ENCODE peak calls at places on chromosomes 1 and 21, in seven cellular contexts. U is SW480; R is activated T-helper 1 cell treated with anti-CD3 and anti-CD28 coated beads, Interleukin-2, amount 50 U/mL, for 16 hours; V is caudate nucleus; M is GM06990; J is amygdala; K is left ventricle myocardium inferior. L is an unnamed sample.

GRCh38 chr1:173095632-173096031 is 44.9 kb upstream of the TNFSF18 start:
- DNase-seq in U (peak), M (no peak), R (no peak), J (no peak), K (no peak), V (no peak), L (peak)

GRCh38 chr1:15683411-15684039 is 595 bp upstream of the PLEKHM2 start:
- DNase-seq in V (no peak), R (no peak), M (no peak), J (no peak), U (no peak), K (no peak), L (no peak)

GRCh38 chr1:222654849-222655248 is 37.0 kb downstream of the MIA3 start:
- DNase-seq in V (no peak), R (peak), M (peak), J (no peak), K (no peak), U (no peak), L (no peak)

GRCh38 chr1:12486401-12487005 is 131.5 kb downstream of the DHRS3 start:
- DNase-seq in K (peak), J (no peak), V (no peak), R (no peak), U (no peak), M (no peak), L (no peak)

GRCh38 chr21:42616366-42617340 is 36.8 kb upstream of the PDE9A start:
- DNase-seq in M (no peak), J (no peak), V (no peak), K (no peak), U (no peak), R (no peak), L (no peak)

GRCh38 chr1:87224209-87224608 is 104.5 kb upstream of the LMO4 start:
- DNase-seq in M (no peak), U (no peak), R (no peak), J (no peak), K (no peak), V (no peak), L (peak)

GRCh38 chr1:31752952-31753351 is 11.2 kb downstream of the ADGRB2 start:
- DNase-seq in K (no peak), U (no peak), V (peak), R (no peak), J (peak), M (no peak), L (no peak)

GRCh38 chr1:164969256-164969655 is 387.3 kb downstream of the LMX1A start:
- DNase-seq in J (no peak), K (no peak), M (no peak), U (no peak), V (no peak), R (no peak), L (no peak)

GRCh38 chr1:209688746-209689234 is 13.6 kb downstream of the G0S2 start:
- DNase-seq in V (no peak), J (no peak), M (no peak), U (peak), R (no peak), K (no peak), L (no peak)

GRCh38 chr1:68453060-68453665 is 3.4 kb upstream of the RPE65 start:
- DNase-seq in M (no peak), K (no peak), U (no peak), V (no peak), J (no peak), R (no peak), L (peak)

GRCh38 chr21:15190837-15191236 is 126.0 kb upstream of the NRIP1 start:
- DNase-seq in R (no peak), U (no peak), K (no peak), J (no peak), M (no peak), V (no peak), L (no peak)

GRCh38 chr1:41626616-41627375 is 142.3 kb upstream of the EDN2 start:
- DNase-seq in M (no peak), R (peak), V (no peak), K (no peak), J (no peak), U (peak), L (no peak)

GRCh38 chr1:244665771-244666217 is 12.9 kb downstream of the DESI2 start:
- DNase-seq in K (no peak), U (peak), M (no peak), R (no peak), V (no peak), J (no peak), L (peak)

GRCh38 chr21:38351176-38351959 is 94.6 kb downstream of the KCNJ15 start:
- DNase-seq in K (no peak), R (no peak), U (no peak), M (no peak), V (no peak), J (no peak), L (no peak)

GRCh38 chr1:100834779-100835645 is 59.6 kb downstream of the EXTL2 start:
- DNase-seq in V (no peak), M (no peak), R (no peak), U (peak), J (no peak), K (no peak), L (no peak)

GRCh38 chr1:21861602-21862429 is 49.8 kb downstream of the LDLRAD2 start:
- DNase-seq in K (no peak), R (no peak), M (no peak), V (no peak), U (no peak), J (no peak), L (no peak)

GRCh38 chr1:117664314-117664713 is 58.5 kb downstream of the TENT5C start:
- DNase-seq in J (no peak), V (no peak), K (no peak), R (peak), U (no peak), M (peak), L (no peak)

GRCh38 chr1:214155987-214156567 is 124.9 kb upstream of the SMYD2 start:
- DNase-seq in K (no peak), R (no peak), M (no peak), J (no peak), U (no peak), V (no peak), L (no peak)

GRCh38 chr1:30518186-30518585 is 205.2 kb downstream of the MATN1 start:
- DNase-seq in R (no peak), J (no peak), V (no peak), K (no peak), M (no peak), U (no peak), L (no peak)

GRCh38 chr1:201531551-201532425 is 7.1 kb upstream of the NAV1 start:
- DNase-seq in V (no peak), J (no peak), M (no peak), U (no peak), K (peak), R (no peak), L (peak)

GRCh38 chr1:23865543-23865930 is 2.6 kb downstream of the FUCA1 start:
- DNase-seq in J (no peak), M (no peak), V (no peak), U (peak), R (no peak), K (no peak), L (peak)

GRCh38 chr1:100606438-100606837 is 68.5 kb downstream of the GPR88 start:
- DNase-seq in J (no peak), V (peak), M (no peak), R (no peak), U (peak), K (peak), L (no peak)

GRCh38 chr1:45490121-45490622 is 791 bp downstream of the TESK2 start:
- DNase-seq in M (no peak), J (no peak), K (no peak), U (no peak), V (no peak), R (no peak), L (peak)

GRCh38 chr1:243974451-243975292 is 76.4 kb upstream of the ZBTB18 start:
- DNase-seq in K (no peak), R (no peak), U (no peak), J (no peak), M (no peak), V (no peak), L (no peak)

GRCh38 chr1:78420185-78420584 is 70.6 kb upstream of the PTGFR start:
- DNase-seq in U (no peak), M (no peak), V (no peak), K (no peak), R (no peak), J (no peak), L (no peak)

GRCh38 chr1:44464361-44464760 is 59.3 kb downstream of the RNF220 start:
- DNase-seq in R (no peak), K (no peak), J (no peak), M (no peak), U (no peak), V (no peak), L (no peak)

GRCh38 chr1:183105449-183105848 is 80.6 kb upstream of the LAMC2 start:
- DNase-seq in V (no peak), M (no peak), U (no peak), K (no peak), R (no peak), J (no peak), L (no peak)

L was measured in foreskin melanocyte.